ENCODE peak calls at places on chromosomes 13 and 19, in four cellular contexts. One of them, this sample, is unnamed.

GRCh38 chr19:54523403-54523802 is 20.8 kb downstream of the LAIR2 start:
- DNase-seq in dorsolateral prefrontal cortex: no peak
- DNase-seq in EH: no peak
- DNase-seq in GF-D8: no peak
- DNase-seq in this sample: no peak

GRCh38 chr19:5864013-5864720 is 6.2 kb downstream of the FUT5 start:
- DNase-seq in dorsolateral prefrontal cortex: no peak
- DNase-seq in EH: no peak
- DNase-seq in GF-D8: no peak
- DNase-seq in this sample: no peak

GRCh38 chr19:29837448-29837961 is 25.7 kb downstream of the CCNE1 start:
- DNase-seq in dorsolateral prefrontal cortex: no peak
- DNase-seq in EH: no peak
- DNase-seq in GF-D8: no peak
- DNase-seq in this sample: no peak

GRCh38 chr13:20270163-20270865 is 38.2 kb upstream of the GJB6 start:
- DNase-seq in dorsolateral prefrontal cortex: no peak
- DNase-seq in EH: peak; percentile 2
- DNase-seq in GF-D8: no peak
- DNase-seq in this sample: no peak

GRCh38 chr13:41700790-41701310 is 243.5 kb downstream of the RGCC start:
- DNase-seq in dorsolateral prefrontal cortex: no peak
- DNase-seq in EH: peak; percentile 92
- DNase-seq in GF-D8: peak; percentile 21
- DNase-seq in this sample: no peak

GRCh38 chr19:17243854-17244617 is 1.7 kb downstream of the NR2F6 start:
- DNase-seq in dorsolateral prefrontal cortex: no peak
- DNase-seq in EH: peak; percentile 56
- DNase-seq in GF-D8: no peak
- DNase-seq in this sample: no peak

GRCh38 chr19:17205237-17206140 is 9.7 kb upstream of the USE1 start:
- DNase-seq in dorsolateral prefrontal cortex: peak; percentile 30
- DNase-seq in EH: peak; percentile 45
- DNase-seq in GF-D8: no peak
- DNase-seq in this sample: no peak

GRCh38 chr19:51086153-51086850 is 3.6 kb upstream of the KLK14 start:
- DNase-seq in dorsolateral prefrontal cortex: no peak
- DNase-seq in EH: no peak
- DNase-seq in GF-D8: no peak
- DNase-seq in this sample: no peak

GRCh38 chr13:108915634-108916497 is 286.5 kb downstream of the MYO16 start:
- DNase-seq in dorsolateral prefrontal cortex: no peak
- DNase-seq in EH: peak; percentile 79
- DNase-seq in GF-D8: peak; percentile 73
- DNase-seq in this sample: peak; percentile 85

GRCh38 chr13:102333320-102334181 is 68.3 kb downstream of the FGF14 start:
- DNase-seq in dorsolateral prefrontal cortex: no peak
- DNase-seq in EH: no peak
- DNase-seq in GF-D8: no peak
- DNase-seq in this sample: no peak

GRCh38 chr13:101150998-101151397 is 265.3 kb downstream of the NALCN start:
- DNase-seq in dorsolateral prefrontal cortex: no peak
- DNase-seq in EH: no peak
- DNase-seq in GF-D8: no peak
- DNase-seq in this sample: no peak

GRCh38 chr19:51639916-51640315 is 6.7 kb downstream of the SIGLEC14 start:
- DNase-seq in dorsolateral prefrontal cortex: no peak
- DNase-seq in EH: no peak
- DNase-seq in GF-D8: no peak
- DNase-seq in this sample: no peak

GRCh38 chr19:1145635-1146417 is 28.2 kb downstream of the SBNO2 start:
- DNase-seq in dorsolateral prefrontal cortex: no peak
- DNase-seq in EH: no peak
- DNase-seq in GF-D8: no peak
- DNase-seq in this sample: no peak

GRCh38 chr13:79990048-79990447 is 350.9 kb downstream of the SPRY2 start:
- DNase-seq in dorsolateral prefrontal cortex: no peak
- DNase-seq in EH: peak; percentile 69
- DNase-seq in GF-D8: no peak
- DNase-seq in this sample: no peak

GRCh38 chr13:76730220-76730619 is 156.0 kb downstream of the KCTD12 start:
- DNase-seq in dorsolateral prefrontal cortex: no peak
- DNase-seq in EH: no peak
- DNase-seq in GF-D8: no peak
- DNase-seq in this sample: no peak

GRCh38 chr13:60396783-60397692 is at the start of gene TDRD3:
- DNase-seq in dorsolateral prefrontal cortex: peak; percentile 78
- DNase-seq in EH: peak; percentile 86
- DNase-seq in GF-D8: peak; percentile 81
- DNase-seq in this sample: peak; percentile 72

GRCh38 chr19:38551450-38551813 is 66.3 kb downstream of the MAP4K1 start:
- DNase-seq in dorsolateral prefrontal cortex: no peak
- DNase-seq in EH: no peak
- DNase-seq in GF-D8: no peak
- DNase-seq in this sample: no peak

GRCh38 chr19:8609210-8610040 is 1.1 kb downstream of the ADAMTS10 start:
- DNase-seq in dorsolateral prefrontal cortex: peak; percentile 10
- DNase-seq in EH: peak; percentile 60
- DNase-seq in GF-D8: no peak
- DNase-seq in this sample: no peak

GRCh38 chr19:8366121-8366581 is 2.2 kb downstream of the ANGPTL4 start:
- DNase-seq in dorsolateral prefrontal cortex: no peak
- DNase-seq in EH: no peak
- DNase-seq in GF-D8: no peak
- DNase-seq in this sample: no peak

GRCh38 chr19:1252818-1253513 is 4.6 kb downstream of the MIDN start:
- DNase-seq in dorsolateral prefrontal cortex: no peak
- DNase-seq in EH: peak; percentile 99
- DNase-seq in GF-D8: peak; percentile 95
- DNase-seq in this sample: peak; percentile 95

GRCh38 chr19:45770192-45771101 is 1.4 kb upstream of the SIX5 start:
- DNase-seq in dorsolateral prefrontal cortex: peak; percentile 73
- DNase-seq in EH: peak; percentile 98
- DNase-seq in GF-D8: peak; percentile 35
- DNase-seq in this sample: peak; percentile 99

GRCh38 chr13:37313383-37313782 is 207.9 kb upstream of the CSNK1A1L start:
- DNase-seq in dorsolateral prefrontal cortex: no peak
- DNase-seq in EH: peak; percentile 67
- DNase-seq in GF-D8: no peak
- DNase-seq in this sample: no peak

GRCh38 chr13:99657848-99658265 is 156.6 kb downstream of the TM9SF2 start:
- DNase-seq in dorsolateral prefrontal cortex: peak; percentile 66
- DNase-seq in EH: peak; percentile 24
- DNase-seq in GF-D8: no peak
- DNase-seq in this sample: no peak

GRCh38 chr13:76711515-76712182 is 174.6 kb downstream of the KCTD12 start:
- DNase-seq in dorsolateral prefrontal cortex: no peak
- DNase-seq in EH: peak; percentile 96
- DNase-seq in GF-D8: no peak
- DNase-seq in this sample: no peak

GRCh38 chr19:52533901-52534300 is 6.4 kb downstream of the ZNF808 start:
- DNase-seq in dorsolateral prefrontal cortex: no peak
- DNase-seq in EH: no peak
- DNase-seq in GF-D8: peak; percentile 76
- DNase-seq in this sample: no peak

GRCh38 chr19:18418725-18419194 is 438 bp upstream of the SSBP4 start:
- DNase-seq in dorsolateral prefrontal cortex: no peak
- DNase-seq in EH: no peak
- DNase-seq in GF-D8: peak; percentile 57
- DNase-seq in this sample: peak; percentile 71

GRCh38 chr19:29048873-29049272 is 164.1 kb downstream of the UQCRFS1 start:
- DNase-seq in dorsolateral prefrontal cortex: no peak
- DNase-seq in EH: no peak
- DNase-seq in GF-D8: no peak
- DNase-seq in this sample: no peak

GRCh38 chr13:60654405-60654804 is 257.4 kb downstream of the TDRD3 start:
- DNase-seq in dorsolateral prefrontal cortex: peak; percentile 10
- DNase-seq in EH: no peak
- DNase-seq in GF-D8: no peak
- DNase-seq in this sample: no peak

GRCh38 chr13:33228645-33229445 is 56.7 kb downstream of the STARD13 start:
- DNase-seq in dorsolateral prefrontal cortex: no peak
- DNase-seq in EH: peak; percentile 96
- DNase-seq in GF-D8: peak; percentile 13
- DNase-seq in this sample: no peak

GRCh38 chr13:70128098-70128497 is 19.8 kb upstream of the KLHL1 start:
- DNase-seq in dorsolateral prefrontal cortex: no peak
- DNase-seq in EH: no peak
- DNase-seq in GF-D8: no peak
- DNase-seq in this sample: no peak

GRCh38 chr13:75836441-75836840 is 200.3 kb downstream of the LMO7 start:
- DNase-seq in dorsolateral prefrontal cortex: no peak
- DNase-seq in EH: no peak
- DNase-seq in GF-D8: no peak
- DNase-seq in this sample: no peak

GRCh38 chr19:29546583-29547190 is 20.9 kb downstream of the VSTM2B start:
- DNase-seq in dorsolateral prefrontal cortex: no peak
- DNase-seq in EH: no peak
- DNase-seq in GF-D8: no peak
- DNase-seq in this sample: no peak

This sample was measured in RWPE2.